ENCODE peak calls at places on chromosomes 3 and 15, in five cellular contexts. S is endothelial cell, E is natural killer cell, Y is fibroblast of lung, A is heart left ventricle. N is an unnamed sample.

GRCh38 chr3:147383617-147384016 is 22.7 kb downstream of the ZIC4 start:
- DNase-seq in S (no peak), E (no peak), Y (no peak), A (no peak), N (no peak)

GRCh38 chr3:191997579-191998268 is 536.8 kb downstream of the PYDC2 start:
- DNase-seq in S (no peak), E (no peak), Y (no peak), A (no peak), N (no peak)

GRCh38 chr15:58043192-58043903 is 22.2 kb downstream of the ALDH1A2 start:
- DNase-seq in S (peak), E (no peak), Y (peak), A (peak), N (peak)

GRCh38 chr3:14366233-14366632 is 36.2 kb upstream of the SLC6A6 start:
- DNase-seq in S (no peak), E (no peak), Y (no peak), A (no peak), N (no peak)

GRCh38 chr15:40871749-40872617 is 2.1 kb downstream of the RHOV start:
- DNase-seq in S (no peak), E (no peak), Y (no peak), A (no peak), N (no peak)

GRCh38 chr15:25171111-25171811 is 216.5 kb downstream of the SNRPN start:
- DNase-seq in S (peak), E (peak), Y (no peak), A (no peak), N (peak)

GRCh38 chr15:74725241-74725774 is at the start of gene CYP1A1:
- DNase-seq in S (peak), E (no peak), Y (no peak), A (no peak), N (peak)

GRCh38 chr3:58658508-58658907 is 8.1 kb downstream of the FAM3D start:
- DNase-seq in S (no peak), E (no peak), Y (no peak), A (no peak), N (no peak)

GRCh38 chr15:70488002-70488605 is 275.3 kb downstream of the UACA start:
- DNase-seq in S (peak), E (peak), Y (peak), A (peak), N (peak)

GRCh38 chr15:87907676-87908446 is 348.7 kb downstream of the NTRK3 start:
- DNase-seq in S (no peak), E (no peak), Y (no peak), A (no peak), N (no peak)

GRCh38 chr3:12884790-12885584 is 43.6 kb upstream of the RPL32 start:
- DNase-seq in S (no peak), E (no peak), Y (no peak), A (no peak), N (no peak)

GRCh38 chr3:37700849-37701248 is 160.8 kb upstream of the CTDSPL start:
- DNase-seq in S (no peak), E (no peak), Y (no peak), A (no peak), N (peak)

GRCh38 chr3:28286595-28286994 is 45.2 kb downstream of the CMC1 start:
- DNase-seq in S (no peak), E (no peak), Y (peak), A (no peak), N (no peak)

GRCh38 chr3:7272203-7272602 is 411.3 kb downstream of the GRM7 start:
- DNase-seq in S (no peak), E (no peak), Y (no peak), A (no peak), N (no peak)

GRCh38 chr3:58336135-58336882 is 3.6 kb downstream of the PXK start:
- DNase-seq in S (no peak), E (no peak), Y (peak), A (no peak), N (no peak)

GRCh38 chr3:192229866-192230265 is 497.5 kb downstream of the FGF12 start:
- DNase-seq in S (no peak), E (no peak), Y (peak), A (no peak), N (no peak)

GRCh38 chr3:33313331-33313730 is 36.1 kb downstream of the FBXL2 start:
- DNase-seq in S (no peak), E (no peak), Y (peak), A (no peak), N (no peak)

GRCh38 chr3:49869525-49870126 is at the start of gene CAMKV:
- DNase-seq in S (peak), E (no peak), Y (no peak), A (no peak), N (peak)

GRCh38 chr15:70754862-70755261 is 8.5 kb downstream of the UACA start:
- DNase-seq in S (no peak), E (no peak), Y (no peak), A (no peak), N (no peak)

GRCh38 chr3:190886945-190887344 is 24.5 kb upstream of the GMNC start:
- DNase-seq in S (no peak), E (no peak), Y (no peak), A (no peak), N (no peak)

GRCh38 chr3:125128861-125129501 is 73.2 kb upstream of the HEG1 start:
- DNase-seq in S (no peak), E (no peak), Y (peak), A (no peak), N (no peak)

DNA sequence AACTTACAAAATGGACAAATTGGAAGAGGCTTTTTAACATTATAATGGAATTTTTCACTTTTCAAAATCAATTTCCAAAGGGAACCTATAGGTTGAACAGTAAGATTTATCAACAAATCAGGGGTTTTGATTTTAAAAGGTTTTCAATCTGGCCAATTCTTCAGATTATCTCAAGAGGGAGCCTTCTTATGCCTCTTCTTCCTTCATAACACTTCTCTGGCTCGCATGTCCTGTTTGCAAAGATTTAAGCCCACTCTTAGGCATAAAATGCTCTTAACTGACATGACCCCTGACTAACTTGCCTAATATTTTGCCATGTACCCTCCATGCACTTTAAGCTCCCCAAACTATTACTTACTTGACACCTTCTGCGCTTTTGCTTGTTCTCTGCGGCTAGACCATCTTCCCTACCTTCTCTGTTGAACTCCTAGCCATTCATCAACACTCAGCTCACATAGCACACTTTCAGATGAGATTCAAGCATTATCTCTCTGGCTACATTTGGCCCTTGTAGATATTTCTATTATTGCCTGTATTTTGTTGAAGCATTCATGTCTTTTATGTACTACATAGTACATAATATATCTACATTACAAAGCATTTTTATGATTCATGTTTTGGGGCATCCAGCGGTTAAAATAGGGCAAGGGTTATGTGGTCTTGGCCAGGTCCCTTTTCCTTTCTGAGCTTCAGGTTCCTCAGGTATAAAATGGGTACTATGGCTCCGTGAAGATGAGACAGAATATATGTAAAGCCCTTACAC is 1.0 kb upstream of the ARIH1 start:
- DNase-seq in S (no peak), E (no peak), Y (peak), A (no peak), N (no peak)
- TF ChIP-seq CTCF in S (no peak), E (peak), Y (peak), A (no peak), N (no peak)

GRCh38 chr3:99614768-99615167 is 23.6 kb upstream of the COL8A1 start:
- DNase-seq in S (no peak), E (no peak), Y (no peak), A (no peak), N (no peak)

GRCh38 chr3:99620976-99621375 is 17.4 kb upstream of the COL8A1 start:
- DNase-seq in S (no peak), E (no peak), Y (no peak), A (no peak), N (no peak)

GRCh38 chr3:99625237-99625622 is 13.2 kb upstream of the COL8A1 start:
- DNase-seq in S (no peak), E (no peak), Y (no peak), A (no peak), N (no peak)

GRCh38 chr3:99624536-99625236 is 13.7 kb upstream of the COL8A1 start:
- DNase-seq in S (no peak), E (no peak), Y (no peak), A (no peak), N (no peak)

GRCh38 chr3:99620077-99620476 is 18.3 kb upstream of the COL8A1 start:
- DNase-seq in S (no peak), E (no peak), Y (no peak), A (no peak), N (no peak)
- TF ChIP-seq CTCF in S (no peak), E (no peak), Y (no peak), A (no peak), N (no peak)

GRCh38 chr3:48656061-48656840 is 6.4 kb downstream of the CELSR3 start:
- DNase-seq in S (peak), E (peak), Y (peak), A (peak), N (no peak)
- TF ChIP-seq CTCF in S (peak), E (peak), Y (peak), A (peak), N (no peak)

DNA sequence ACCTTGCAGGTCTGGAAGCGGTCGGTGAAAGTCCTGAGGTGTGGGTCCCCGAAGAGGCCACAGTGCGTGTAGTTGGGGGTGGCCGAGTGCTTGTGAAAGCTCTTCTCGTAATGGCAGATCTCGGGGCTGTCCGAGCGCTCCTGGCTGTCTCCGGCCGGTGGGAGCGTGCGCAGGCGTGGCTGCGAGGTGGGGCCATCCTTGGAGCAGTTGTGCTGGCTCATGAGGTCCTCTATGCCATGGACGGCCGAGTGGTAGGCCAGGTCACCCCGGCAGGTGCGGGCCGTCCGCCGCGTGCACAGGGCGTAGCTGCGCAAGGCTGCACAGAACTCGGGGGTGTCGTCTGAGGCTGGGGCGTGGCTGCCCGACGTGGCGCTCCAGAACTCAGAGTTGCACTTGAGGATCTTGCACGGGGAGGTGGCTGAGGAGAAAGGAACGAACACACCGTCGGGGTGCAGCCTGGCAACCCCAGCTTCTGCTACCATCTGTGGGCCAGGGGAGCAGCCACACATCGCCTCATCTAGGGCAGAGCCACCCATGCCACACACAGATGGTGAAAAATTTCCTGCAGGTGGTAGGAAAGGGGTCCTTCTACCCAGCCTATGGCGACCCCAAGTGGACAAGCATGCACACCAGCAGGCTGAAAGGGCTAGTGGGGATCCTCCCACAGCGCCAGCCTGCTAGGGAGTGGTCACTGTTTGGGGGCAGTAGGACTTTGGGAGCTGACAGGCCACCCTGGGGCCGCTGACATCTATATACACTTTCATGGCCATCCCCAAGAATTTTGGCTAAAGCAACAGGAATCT is 36.7 kb downstream of the RGMA start:
- DNase-seq in S (no peak), E (no peak), Y (no peak), A (no peak), N (peak)
- TF ChIP-seq CTCF in S (no peak), E (no peak), Y (no peak), A (no peak), N (peak)

GRCh38 chr3:50926868-50927267 is 252.1 kb downstream of the DOCK3 start:
- DNase-seq in S (no peak), E (no peak), Y (no peak), A (no peak), N (no peak)

GRCh38 chr3:50930371-50931208 is 255.9 kb downstream of the DOCK3 start:
- DNase-seq in S (no peak), E (no peak), Y (no peak), A (no peak), N (no peak)

GRCh38 chr3:50924638-50925037 is 249.9 kb downstream of the DOCK3 start:
- DNase-seq in S (no peak), E (no peak), Y (no peak), A (no peak), N (no peak)
- TF ChIP-seq CTCF in S (no peak), E (no peak), Y (no peak), A (no peak), N (no peak)

GRCh38 chr3:123449092-123449985 is 449 bp upstream of the ADCY5 start:
- DNase-seq in S (peak), E (no peak), Y (peak), A (peak), N (peak)

GRCh38 chr3:123447416-123447748 is 1.5 kb downstream of the ADCY5 start:
- DNase-seq in S (no peak), E (no peak), Y (no peak), A (no peak), N (no peak)

GRCh38 chr3:123448503-123449091 is at the start of gene ADCY5:
- DNase-seq in S (peak), E (no peak), Y (no peak), A (no peak), N (peak)

GRCh38 chr3:123446610-123447109 is 2.2 kb downstream of the ADCY5 start:
- DNase-seq in S (no peak), E (no peak), Y (no peak), A (no peak), N (no peak)

DNA sequence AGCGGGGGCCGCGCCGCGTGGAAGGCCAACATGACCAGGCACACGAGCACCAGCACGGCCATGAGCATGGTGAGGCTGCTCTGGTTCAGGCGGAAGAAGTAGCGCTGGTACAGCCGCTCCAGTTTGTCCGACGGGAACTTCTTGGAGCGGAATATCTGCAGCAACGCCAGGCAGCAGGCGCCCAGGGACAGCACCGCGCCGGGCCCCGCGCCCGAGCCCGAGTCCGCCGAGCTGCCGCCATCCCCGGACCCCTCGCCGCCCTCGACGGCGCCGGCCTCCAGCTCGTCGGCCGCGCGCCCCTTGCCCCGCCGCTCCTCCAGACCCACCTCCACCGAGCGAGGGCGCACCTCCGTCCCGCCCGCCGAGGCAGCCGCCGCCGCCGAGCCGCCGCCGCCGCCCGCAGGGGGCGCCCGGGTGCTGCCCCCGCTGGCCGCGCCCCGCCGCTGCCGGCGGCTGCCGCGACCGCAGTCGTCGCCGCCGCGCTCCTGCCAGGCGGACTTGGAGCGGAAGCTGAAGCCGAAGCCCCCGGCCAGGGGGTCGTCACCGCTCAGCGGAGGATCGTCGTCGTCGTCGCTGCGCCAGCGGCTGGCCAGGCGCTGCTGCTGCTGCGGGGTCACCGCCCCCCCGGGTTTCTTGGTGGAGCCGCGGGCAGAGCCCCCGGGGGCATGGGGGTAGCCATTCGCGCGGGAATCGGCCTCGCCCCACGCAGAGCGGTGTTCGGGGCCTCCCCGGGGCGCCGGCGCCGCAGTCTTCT is 964 bp downstream of the ADCY5 start:
- DNase-seq in S (peak), E (peak), Y (no peak), A (no peak), N (no peak)
- TF ChIP-seq CTCF in S (no peak), E (no peak), Y (no peak), A (peak), N (peak)

DNA sequence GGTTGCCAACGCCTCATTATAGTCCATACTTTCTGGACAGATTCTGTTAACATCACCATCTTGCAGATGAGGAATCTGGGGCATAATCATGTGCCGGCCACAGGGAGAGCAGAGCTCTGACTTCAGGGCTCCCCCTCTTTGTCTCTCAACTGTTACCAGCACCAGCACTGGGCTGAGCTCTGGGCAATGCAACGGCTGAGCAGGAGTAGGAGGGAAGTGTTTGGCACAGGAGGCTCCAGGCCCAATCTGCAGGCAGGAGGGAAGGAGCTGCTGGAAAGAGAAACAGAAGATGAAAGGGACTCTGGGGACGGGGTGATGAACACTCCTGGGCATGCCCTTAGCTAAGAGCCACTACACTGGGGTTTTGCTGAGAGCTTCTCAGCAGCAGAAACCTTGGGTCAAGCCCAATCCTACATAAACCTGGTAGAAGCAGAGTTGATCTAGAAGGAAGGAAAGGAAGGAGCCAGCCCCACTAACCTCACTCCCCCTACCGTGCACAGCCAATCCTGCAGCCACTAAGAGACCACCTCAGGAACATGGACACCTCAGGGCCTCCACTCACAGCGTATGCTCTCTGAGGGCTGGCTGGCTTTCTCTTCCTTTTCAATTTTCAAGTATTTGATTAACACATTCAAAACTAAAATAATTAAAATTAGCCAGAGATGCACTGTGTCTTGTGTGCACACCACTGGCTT is 73.1 kb upstream of the SPATA12 start:
- DNase-seq in S (peak), E (no peak), Y (no peak), A (no peak), N (peak)
- TF ChIP-seq CTCF in S (peak), E (no peak), Y (no peak), A (no peak), N (peak)

GRCh38 chr3:144687862-144688261 is 716.2 kb downstream of the DIPK2A start:
- DNase-seq in S (no peak), E (no peak), Y (no peak), A (no peak), N (peak)
- TF ChIP-seq CTCF in S (no peak), E (no peak), Y (no peak), A (no peak), N (peak)

DNA sequence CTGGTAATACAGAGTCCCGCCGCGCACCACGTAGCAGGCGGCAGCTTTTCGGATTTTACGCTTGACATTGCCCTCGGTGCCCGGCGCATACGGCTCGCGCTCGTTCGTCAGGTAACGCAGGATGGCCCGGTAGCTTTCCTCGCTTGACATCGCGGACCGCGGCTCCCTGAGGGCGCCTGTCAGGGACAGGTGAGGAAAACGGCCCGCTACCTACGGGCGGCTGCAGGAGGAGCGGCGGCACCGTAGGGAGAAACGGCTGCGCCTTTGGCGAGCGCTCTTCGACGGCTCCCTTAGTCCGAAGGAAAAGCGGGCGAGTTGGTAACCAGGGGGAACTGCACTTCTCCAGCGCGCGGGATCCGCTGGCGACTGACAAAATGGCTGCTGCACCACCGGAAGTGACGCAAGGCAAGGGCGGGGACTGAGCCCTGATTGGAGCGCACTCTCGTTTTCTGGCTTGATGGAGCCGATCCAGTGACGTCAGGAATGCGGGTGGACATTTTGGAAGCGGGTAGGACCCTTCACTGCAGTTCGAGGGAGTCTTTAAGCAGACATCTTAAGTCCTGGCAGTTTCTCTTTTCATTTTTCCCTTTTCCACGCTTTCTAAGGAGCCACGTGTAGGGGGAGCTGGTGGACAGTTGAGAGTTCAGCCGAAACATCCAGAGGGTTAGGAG is at the start of gene ZBTB11:
- DNase-seq in S (peak), E (peak), Y (peak), A (peak), N (peak)
- TF ChIP-seq CTCF in S (peak), E (no peak), Y (peak), A (peak), N (peak)

GRCh38 chr3:102736288-102736960 is 301.6 kb downstream of the ZPLD1 start:
- DNase-seq in S (no peak), E (no peak), Y (no peak), A (peak), N (no peak)

GRCh38 chr3:102736961-102737304 is 302.1 kb downstream of the ZPLD1 start:
- DNase-seq in S (no peak), E (no peak), Y (no peak), A (no peak), N (no peak)

GRCh38 chr3:102741694-102742093 is 306.9 kb downstream of the ZPLD1 start:
- DNase-seq in S (no peak), E (no peak), Y (no peak), A (no peak), N (no peak)

GRCh38 chr3:102737353-102737752 is 302.5 kb downstream of the ZPLD1 start:
- DNase-seq in S (no peak), E (no peak), Y (no peak), A (no peak), N (no peak)

GRCh38 chr3:102741105-102741504 is 306.3 kb downstream of the ZPLD1 start:
- DNase-seq in S (no peak), E (no peak), Y (no peak), A (no peak), N (peak)
- TF ChIP-seq CTCF in S (no peak), E (no peak), Y (no peak), A (no peak), N (peak)

N was measured in WERI-Rb-1.